ENCODE peak calls at places on chromosomes 1 and 21, in eight cellular contexts. Q, X, L, R, A, V, O and E are unnamed samples.

GRCh38 chr1:248843687-248844086 is 5.7 kb downstream of the ZNF672 start:
- DNase-seq in Q (no peak), X (no peak), L (no peak), R (no peak), A (no peak), V (no peak), O (no peak), E (no peak)

GRCh38 chr1:170296211-170296610 is 150.5 kb downstream of the NTMT2 start:
- DNase-seq in Q (no peak), X (no peak), L (no peak), R (no peak), A (no peak), V (no peak), O (no peak), E (no peak)

GRCh38 chr1:200883118-200883517 is 10.3 kb downstream of the GPR25 start:
- DNase-seq in Q (no peak), X (no peak), L (no peak), R (no peak), A (peak; percentile 75), V (no peak), O (no peak), E (no peak)

GRCh38 chr1:220300442-220301121 is 28.3 kb upstream of the RAB3GAP2 start:
- DNase-seq in Q (no peak), X (peak; percentile 93), L (no peak), R (no peak), A (peak; percentile 39), V (peak; percentile 3), O (no peak), E (no peak)

GRCh38 chr1:85283475-85284199 is 7.2 kb upstream of the BCL10 start:
- DNase-seq in Q (no peak), X (no peak), L (no peak), R (no peak), A (no peak), V (peak; percentile 81), O (no peak), E (peak; percentile 38)

GRCh38 chr1:38804062-38804886 is 55.3 kb downstream of the RRAGC start:
- DNase-seq in Q (no peak), X (no peak), L (peak; percentile 15), R (no peak), A (no peak), V (no peak), O (no peak), E (no peak)

GRCh38 chr1:56331207-56331891 is 248.0 kb downstream of the PLPP3 start:
- DNase-seq in Q (no peak), X (no peak), L (no peak), R (no peak), A (no peak), V (no peak), O (no peak), E (no peak)

GRCh38 chr1:24828887-24829192 is 83.6 kb downstream of the CLIC4 start:
- DNase-seq in Q (no peak), X (no peak), L (no peak), R (no peak), A (no peak), V (no peak), O (no peak), E (no peak)

GRCh38 chr1:5376538-5377247 is 615.5 kb downstream of the NPHP4 start:
- DNase-seq in Q (no peak), X (no peak), L (no peak), R (no peak), A (peak; percentile 68), V (no peak), O (no peak), E (no peak)

GRCh38 chr1:150149490-150150453 is at the start of gene PLEKHO1:
- DNase-seq in Q (peak; percentile 69), X (peak; percentile 67), L (peak; percentile 89), R (peak; percentile 88), A (peak; percentile 90), V (peak; percentile 72), O (peak; percentile 74), E (peak; percentile 95)

GRCh38 chr21:34157456-34158025 is 84.2 kb downstream of the MRPS6 start:
- DNase-seq in Q (no peak), X (peak; percentile 65), L (no peak), R (no peak), A (no peak), V (peak; percentile 78), O (no peak), E (no peak)

GRCh38 chr1:212937034-212937433 is 13.3 kb upstream of the VASH2 start:
- DNase-seq in Q (no peak), X (no peak), L (no peak), R (no peak), A (no peak), V (no peak), O (no peak), E (no peak)

GRCh38 chr1:94551449-94551848 is 9.9 kb upstream of the F3 start:
- DNase-seq in Q (no peak), X (no peak), L (no peak), R (no peak), A (no peak), V (no peak), O (no peak), E (no peak)

GRCh38 chr1:78836736-78837135 is 169.8 kb downstream of the ADGRL4 start:
- DNase-seq in Q (no peak), X (no peak), L (no peak), R (no peak), A (no peak), V (peak; percentile 5), O (no peak), E (no peak)

GRCh38 chr1:156200062-156200461 is 6.2 kb downstream of the SLC25A44 start:
- DNase-seq in Q (no peak), X (no peak), L (no peak), R (no peak), A (no peak), V (no peak), O (no peak), E (no peak)

GRCh38 chr21:35324372-35325220 is 275.5 kb upstream of the RUNX1 start:
- DNase-seq in Q (no peak), X (peak; percentile 85), L (no peak), R (no peak), A (no peak), V (no peak), O (no peak), E (no peak)

GRCh38 chr1:57423135-57424131 is at the start of gene DAB1:
- DNase-seq in Q (no peak), X (no peak), L (peak; percentile 33), R (no peak), A (peak; percentile 24), V (no peak), O (peak; percentile 4), E (no peak)

GRCh38 chr1:177650947-177651346 is 318.9 kb downstream of the SEC16B start:
- DNase-seq in Q (no peak), X (no peak), L (no peak), R (no peak), A (no peak), V (peak; percentile 2), O (no peak), E (no peak)

GRCh38 chr1:234611153-234611798 is 1.3 kb upstream of the IRF2BP2 start:
- DNase-seq in Q (no peak), X (peak; percentile 91), L (no peak), R (no peak), A (peak; percentile 96), V (peak; percentile 95), O (peak; percentile 86), E (no peak)

GRCh38 chr1:5720045-5720444 is 272.2 kb downstream of the NPHP4 start:
- DNase-seq in Q (no peak), X (no peak), L (no peak), R (no peak), A (no peak), V (no peak), O (no peak), E (peak; percentile 12)

GRCh38 chr1:8361198-8361849 is 43.4 kb downstream of the SLC45A1 start:
- DNase-seq in Q (no peak), X (no peak), L (no peak), R (no peak), A (no peak), V (no peak), O (no peak), E (no peak)

GRCh38 chr1:92886886-92887419 is 55.1 kb downstream of the RPL5 start:
- DNase-seq in Q (no peak), X (no peak), L (no peak), R (no peak), A (no peak), V (no peak), O (no peak), E (no peak)

GRCh38 chr1:228887101-228887500 is 151.8 kb downstream of the RHOU start:
- DNase-seq in Q (no peak), X (no peak), L (no peak), R (no peak), A (no peak), V (no peak), O (no peak), E (no peak)

GRCh38 chr1:2134604-2135307 is 59.8 kb downstream of the FAAP20 start:
- DNase-seq in Q (no peak), X (no peak), L (no peak), R (no peak), A (no peak), V (no peak), O (no peak), E (peak; percentile 63)

GRCh38 chr1:8154621-8155052 is 128.5 kb upstream of the ERRFI1 start:
- DNase-seq in Q (no peak), X (peak; percentile 65), L (no peak), R (no peak), A (peak; percentile 70), V (peak; percentile 27), O (no peak), E (no peak)

GRCh38 chr1:85624361-85624760 is 43.8 kb downstream of the CCN1 start:
- DNase-seq in Q (no peak), X (no peak), L (no peak), R (no peak), A (no peak), V (no peak), O (no peak), E (no peak)

GRCh38 chr1:87612966-87613365 is 284.3 kb downstream of the LMO4 start:
- DNase-seq in Q (no peak), X (no peak), L (no peak), R (no peak), A (no peak), V (peak; percentile 39), O (no peak), E (no peak)

GRCh38 chr1:30294508-30294907 is 428.9 kb downstream of the MATN1 start:
- DNase-seq in Q (no peak), X (no peak), L (no peak), R (no peak), A (no peak), V (no peak), O (no peak), E (no peak)

GRCh38 chr1:171226757-171227370 is 21.4 kb upstream of the FMO1 start:
- DNase-seq in Q (no peak), X (peak; percentile 71), L (peak; percentile 37), R (no peak), A (peak; percentile 12), V (peak; percentile 81), O (no peak), E (no peak)

GRCh38 chr1:38028671-38029070 is 16.1 kb downstream of the UTP11 start:
- DNase-seq in Q (no peak), X (no peak), L (peak; percentile 36), R (no peak), A (peak; percentile 69), V (no peak), O (no peak), E (no peak)

GRCh38 chr1:22932803-22933470 is 39.7 kb downstream of the LACTBL1 start:
- DNase-seq in Q (no peak), X (no peak), L (no peak), R (no peak), A (no peak), V (no peak), O (no peak), E (no peak)

GRCh38 chr1:174875306-174875705 is 124.4 kb upstream of the CACYBP start:
- DNase-seq in Q (no peak), X (no peak), L (peak; percentile 29), R (peak; percentile 22), A (no peak), V (peak; percentile 94), O (peak; percentile 41), E (no peak)

GRCh38 chr21:35333831-35334593 is 284.9 kb upstream of the RUNX1 start:
- DNase-seq in Q (no peak), X (no peak), L (no peak), R (no peak), A (no peak), V (no peak), O (no peak), E (no peak)

GRCh38 chr1:204975568-204976235 is 67.3 kb upstream of the CNTN2 start:
- DNase-seq in Q (peak; percentile 27), X (peak; percentile 41), L (peak; percentile 74), R (peak; percentile 43), A (peak; percentile 91), V (peak; percentile 52), O (peak; percentile 30), E (no peak)